ENCODE peak calls at places on chromosome 3, in six cellular contexts. K is aorta, L is SJSA1, W is PC-3, F is ovary, Q is trophoblast cell. N is an unnamed sample. For H3K36me3, the result is how much of the 10 kb centered on the place peaks cover.

GRCh38 chr3:148723591-148723990 is 25.9 kb downstream of the AGTR1 start:
- DNase-seq in L (no peak), Q (peak), F (no peak), K (no peak), W (peak), N (no peak)

GRCh38 chr3:13045904-13046568 is 27.2 kb downstream of the IQSEC1 start:
- DNase-seq in Q (no peak), W (no peak), K (peak), L (no peak), F (no peak), N (no peak)

GRCh38 chr3:12135029-12135634 is 23.6 kb downstream of the TIMP4 start:
- DNase-seq in F (peak), K (peak), L (no peak), W (peak), Q (peak), N (no peak)

GRCh38 chr3:50316657-50317242 is 5.8 kb downstream of the HYAL2 start:
- DNase-seq in L (no peak), Q (peak), W (peak), K (peak), F (no peak), N (no peak)

GRCh38 chr3:79973482-79973881 is 205.7 kb upstream of the ROBO1 start:
- DNase-seq in W (peak), F (no peak), K (no peak), Q (no peak), L (no peak), N (no peak)

GRCh38 chr3:162295323-162295983 is 798.8 kb downstream of the OTOL1 start:
- DNase-seq in Q (peak), F (no peak), L (no peak), W (peak), K (no peak), N (no peak)

GRCh38 chr3:80192871-80193270 is 425.1 kb upstream of the ROBO1 start:
- DNase-seq in Q (no peak), L (no peak), K (no peak), F (no peak), W (peak), N (no peak)

GRCh38 chr3:122688996-122689395 is 8.4 kb downstream of the PARP14 start:
- DNase-seq in W (peak), Q (no peak), F (no peak), L (no peak), K (peak), N (no peak)

GRCh38 chr3:122365073-122365472 is 18.0 kb downstream of the MIX23 start:
- DNase-seq in K (no peak), Q (no peak), F (no peak), W (no peak), L (no peak), N (no peak)

GRCh38 chr3:143736651-143737050 is 111.6 kb downstream of the SLC9A9 start:
- DNase-seq in L (no peak), Q (no peak), K (no peak), F (no peak), W (peak), N (no peak)

GRCh38 chr3:117439812-117440211 is 730.2 kb downstream of the TUSC7 start:
- DNase-seq in K (no peak), F (no peak), L (no peak), W (peak), Q (no peak), N (no peak)

GRCh38 chr3:82000773-82001172 is 239.3 kb upstream of the GBE1 start:
- DNase-seq in K (no peak), L (no peak), Q (no peak), W (no peak), F (no peak), N (no peak)

GRCh38 chr3:102712896-102713295 is 278.1 kb downstream of the ZPLD1 start:
- DNase-seq in F (no peak), Q (no peak), K (no peak), W (no peak), L (no peak), N (no peak)

GRCh38 chr3:53811143-53811915 is 34.9 kb downstream of the CHDH start:
- DNase-seq in F (peak), W (no peak), K (no peak), L (peak), Q (no peak), N (no peak)

GRCh38 chr3:189092547-189092946 is 79.2 kb upstream of the TPRG1 start:
- DNase-seq in K (no peak), Q (no peak), L (no peak), F (no peak), W (no peak), N (no peak)

GRCh38 chr3:181824961-181825360 is 113.2 kb downstream of the SOX2 start:
- DNase-seq in W (no peak), F (no peak), K (no peak), Q (no peak), L (no peak), N (no peak)

GRCh38 chr3:128188958-128189357 is 35.7 kb downstream of the EEFSEC start:
- DNase-seq in K (no peak), L (peak), F (no peak), Q (no peak), W (no peak), N (no peak)

GRCh38 chr3:188486952-188487351 is 333.0 kb downstream of the LPP start:
- DNase-seq in Q (no peak), K (no peak), W (no peak), F (no peak), L (no peak), N (no peak)

GRCh38 chr3:189632238-189632637 is 1.0 kb downstream of the TP63 start:
- DNase-seq in Q (no peak), K (no peak), L (no peak), W (no peak), F (no peak), N (no peak)

GRCh38 chr3:14418670-14419250 is 16.4 kb downstream of the SLC6A6 start:
- DNase-seq in Q (peak), F (no peak), K (peak), W (no peak), L (no peak), N (no peak)

GRCh38 chr3:13072239-13073041 is 789 bp downstream of the IQSEC1 start:
- DNase-seq in L (no peak), K (peak), Q (no peak), W (no peak), F (no peak), N (no peak)

GRCh38 chr3:129023909-129024308 is 22.8 kb downstream of the EFCC1 start:
- DNase-seq in L (no peak), W (peak), F (no peak), K (no peak), Q (no peak), N (no peak)

GRCh38 chr3:170360916-170361315 is 3.4 kb downstream of the SKIL start:
- DNase-seq in K (no peak), Q (no peak), F (no peak), L (no peak), W (no peak), N (no peak)

GRCh38 chr3:3281024-3281423 is 101.5 kb upstream of the CRBN start:
- DNase-seq in L (no peak), W (no peak), Q (no peak), F (no peak), K (no peak), N (no peak)

GRCh38 chr3:177929310-177929709 is 606.9 kb upstream of the KCNMB2 start:
- DNase-seq in L (no peak), Q (peak), F (no peak), K (no peak), W (peak), N (no peak)

GRCh38 chr3:47098910-47099309 is 65.0 kb downstream of the SETD2 start:
- DNase-seq in Q (peak), F (no peak), K (no peak), W (no peak), L (no peak), N (no peak)

GRCh38 chr3:47108546-47108945 is 55.4 kb downstream of the SETD2 start:
- DNase-seq in Q (no peak), L (no peak), K (no peak), W (no peak), F (no peak), N (peak)

GRCh38 chr3:47104259-47104658 is 59.7 kb downstream of the SETD2 start:
- DNase-seq in F (no peak), W (no peak), K (no peak), Q (no peak), L (no peak), N (no peak)

GRCh38 chr3:47109393-47109792 is 54.5 kb downstream of the SETD2 start:
- DNase-seq in K (no peak), L (no peak), Q (no peak), W (no peak), F (no peak), N (no peak)

GRCh38 chr3:47103619-47104018 is 60.3 kb downstream of the SETD2 start:
- DNase-seq in Q (no peak), L (no peak), W (no peak), K (no peak), F (no peak), N (no peak)
- H3K36me3 ChIP-seq in Q (under half), L (under half), W (under half), K (under half), F (under half), N (under half)

DNA sequence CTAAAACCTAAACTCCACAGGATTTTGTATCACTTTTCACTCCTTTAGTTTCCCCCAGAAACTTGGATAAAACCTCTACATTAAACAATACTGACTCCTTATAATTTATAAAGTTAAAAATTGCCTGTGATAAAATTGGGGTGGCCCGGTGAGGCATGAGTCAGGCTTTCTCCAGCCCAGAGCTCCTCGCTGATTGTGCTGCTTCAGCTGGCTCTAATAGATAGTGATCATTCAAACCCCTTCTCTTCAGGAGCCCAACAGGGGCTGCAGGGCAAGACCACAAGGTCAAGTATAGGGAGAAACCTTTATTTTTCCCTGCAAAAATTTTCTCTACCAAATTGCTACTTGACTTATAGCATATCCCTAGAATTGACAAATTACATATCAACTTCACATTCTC is 308.2 kb downstream of the PLCL2 start:
- DNase-seq in W (no peak), L (no peak), Q (no peak), K (no peak), F (no peak), N (no peak)
- H3K27ac ChIP-seq in W (no peak), L (no peak), Q (no peak), K (no peak), F (no peak), N (no peak)

DNA sequence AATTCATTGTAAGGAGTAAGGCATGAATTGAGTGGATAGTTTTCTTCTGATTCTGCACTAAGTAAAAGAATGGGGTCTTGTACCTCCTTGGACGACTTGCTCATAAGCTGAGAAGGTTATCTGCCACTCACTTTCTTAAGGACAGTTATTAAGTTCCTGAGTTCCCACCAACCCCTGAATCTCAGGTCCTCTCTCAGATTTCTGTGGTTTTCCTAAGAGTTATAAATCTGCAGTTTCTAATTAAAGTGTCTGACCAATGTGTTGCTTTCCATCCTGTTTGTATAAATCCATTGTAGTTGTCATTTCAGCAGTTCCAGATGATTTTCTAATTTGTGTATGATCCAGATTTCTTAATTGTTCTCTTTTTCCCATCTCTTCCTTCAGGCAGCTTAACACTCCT is 9.4 kb downstream of the LARS2 start:
- DNase-seq in F (no peak), W (peak), Q (no peak), K (no peak), L (no peak), N (no peak)
- H3K36me3 ChIP-seq in F (under half), W (under half), Q (under half), K (under half), L (half or more), N (under half)

DNA sequence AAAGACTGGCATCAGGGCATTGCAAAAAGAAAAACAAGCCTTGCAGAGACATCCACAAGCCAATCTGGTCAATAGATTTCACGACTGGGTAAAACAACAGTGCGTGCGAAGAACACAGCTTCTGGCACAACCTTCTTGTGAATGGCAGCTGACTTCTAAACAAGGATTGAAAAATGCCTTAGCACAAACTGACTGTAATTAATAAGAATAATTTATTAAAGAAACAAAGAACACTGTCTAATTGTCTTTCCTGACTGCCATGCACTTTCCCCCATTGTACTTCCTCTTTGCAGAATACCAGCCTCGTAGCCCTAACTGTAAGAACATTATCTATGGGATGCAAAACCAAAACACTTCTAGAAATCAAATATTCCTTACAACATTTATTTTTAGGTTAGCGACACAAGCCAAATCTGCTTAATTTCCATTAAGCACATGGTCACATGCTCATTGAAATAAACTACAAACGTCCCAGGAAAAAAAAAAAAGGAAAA is 6.5 kb downstream of the FOXP1 start:
- DNase-seq in W (no peak), K (no peak), L (no peak), Q (no peak), F (no peak), N (no peak)
- H3K27ac ChIP-seq in W (no peak), K (peak), L (no peak), Q (no peak), F (no peak), N (no peak)

DNA sequence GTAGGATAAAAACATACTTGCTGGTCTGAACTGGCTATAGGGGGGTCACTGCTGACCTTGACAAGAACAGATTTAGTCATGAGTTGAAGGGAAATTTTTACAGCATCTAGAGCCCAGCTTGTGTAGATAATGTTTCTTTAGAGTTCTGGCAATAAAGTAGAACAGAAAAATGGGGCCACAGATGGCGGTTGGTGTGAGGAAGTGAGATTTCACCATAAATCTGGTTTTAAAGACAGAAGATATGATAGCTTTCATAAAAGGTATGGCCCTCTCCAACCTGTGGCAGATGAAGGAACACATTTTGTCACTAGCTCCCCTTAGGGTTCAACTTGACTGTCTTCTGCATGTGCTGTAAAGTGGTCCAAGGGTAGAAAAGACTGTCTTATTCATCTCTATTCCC is 24.3 kb upstream of the IMPDH2 start:
- DNase-seq in Q (no peak), K (no peak), F (no peak), W (no peak), L (no peak), N (no peak)
- H3K36me3 ChIP-seq in Q (under half), K (under half), F (under half), W (under half), L (half or more), N (under half)

DNA sequence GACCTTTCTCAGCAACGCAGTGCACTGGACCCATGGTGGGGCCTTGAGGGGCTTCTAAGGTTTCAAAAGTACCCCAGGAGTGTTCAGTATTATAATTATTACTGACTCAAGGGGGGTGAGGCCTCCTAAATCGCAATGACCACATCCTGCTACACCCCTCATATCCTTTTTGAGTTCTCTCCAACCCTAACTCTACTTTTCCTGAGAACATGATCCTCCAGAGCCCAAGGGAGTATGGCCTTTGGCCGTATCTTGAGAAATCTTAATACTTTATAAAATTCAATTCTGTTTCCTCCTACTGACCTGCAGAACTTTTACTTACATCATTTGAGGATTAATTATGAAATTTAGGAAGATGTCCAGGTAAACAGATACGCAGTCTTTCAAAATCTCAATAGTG is 30.4 kb upstream of the RARRES1 start:
- DNase-seq in K (no peak), L (no peak), Q (no peak), F (no peak), W (no peak), N (no peak)
- H3K27ac ChIP-seq in K (no peak), L (no peak), Q (no peak), F (no peak), W (peak), N (no peak)

GRCh38 chr3:184177331-184177731 is 2.7 kb downstream of the AP2M1 start:
- DNase-seq in K (peak), Q (no peak), W (no peak), L (no peak), F (no peak), N (no peak)
- H3K36me3 ChIP-seq in K (under half), Q (half or more), W (half or more), L (half or more), F (under half), N (under half)

GRCh38 chr3:125148016-125148812 is 64.3 kb downstream of the SLC12A8 start:
- DNase-seq in Q (no peak), L (no peak), F (no peak), W (no peak), K (no peak), N (no peak)

GRCh38 chr3:125147491-125147820 is 65.1 kb downstream of the SLC12A8 start:
- DNase-seq in F (no peak), L (no peak), Q (no peak), K (no peak), W (no peak), N (no peak)

GRCh38 chr3:125145751-125146475 is 66.6 kb downstream of the SLC12A8 start:
- DNase-seq in L (no peak), F (no peak), W (no peak), K (no peak), Q (no peak), N (no peak)

GRCh38 chr3:125148836-125149235 is 63.7 kb downstream of the SLC12A8 start:
- DNase-seq in K (peak), Q (peak), L (no peak), F (no peak), W (no peak), N (no peak)

DNA sequence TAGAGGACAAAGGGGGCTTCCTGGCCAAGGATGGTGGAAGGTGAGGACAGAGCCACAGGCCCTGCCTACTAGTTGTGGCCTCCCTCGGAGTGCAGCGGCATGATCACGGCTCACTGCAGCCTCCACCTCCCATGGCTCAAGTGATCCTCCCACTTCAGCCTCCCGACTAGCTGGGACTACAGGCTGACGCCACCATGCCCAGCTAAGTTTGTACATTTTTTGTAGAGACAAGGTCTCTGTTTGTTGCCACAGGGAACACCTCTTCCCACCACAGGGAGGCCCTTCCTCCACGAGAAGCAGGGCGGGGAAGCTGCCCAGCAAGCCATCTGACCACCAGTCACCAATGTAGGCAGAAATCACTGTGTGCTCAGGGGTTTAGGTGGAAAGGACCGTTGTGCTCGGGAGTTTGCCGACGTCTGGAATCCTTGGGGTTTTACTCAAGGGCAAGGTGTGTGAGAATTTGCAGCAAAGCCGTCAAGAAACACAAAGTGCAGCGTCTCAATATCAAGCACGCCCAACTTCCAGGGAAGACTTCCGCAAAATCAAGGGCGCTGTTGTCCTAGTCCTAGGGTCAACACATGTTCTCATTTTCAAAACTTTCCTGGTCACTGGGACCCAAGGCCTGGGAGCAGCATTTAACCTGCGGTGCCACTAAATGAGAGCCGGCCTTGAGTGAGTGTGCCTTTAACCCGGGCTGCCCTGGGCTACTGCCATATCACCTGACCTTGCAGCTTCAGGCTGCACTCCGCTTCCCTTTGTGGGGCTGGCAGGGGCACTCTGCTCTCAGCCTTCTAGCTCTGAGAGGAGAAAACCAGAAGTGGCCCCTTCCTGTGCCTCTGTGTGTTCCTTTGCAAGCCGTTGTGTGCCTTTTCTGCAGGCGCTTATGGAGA is 65.7 kb downstream of the SLC12A8 start:
- DNase-seq in K (peak), L (no peak), W (no peak), Q (no peak), F (no peak), N (no peak)
- H3K27ac ChIP-seq in K (no peak), L (no peak), W (no peak), Q (no peak), F (no peak), N (no peak)